ENCODE peak calls at places on chromosomes 13 and 19, in ten cellular contexts. U is left cardiac atrium; E is GM12864; M is astrocyte of the cerebellum; R is NCI-H446; G is stimulated activated CD4-positive, alpha-beta T cell treated with anti-CD3 and anti-CD28 coated beads, Interleukin-1b, Interleukin-23, amount 100 ng/mL, for 24 hours; H is Calu3; L is amygdala; O is hippocampal formation; A is GM03348. Y is an unnamed sample.

GRCh38 chr19:35436477-35437141 is 11.4 kb upstream of the FFAR2 start:
- DNase-seq in U (peak), E (no peak), M (no peak), R (no peak), G (no peak), H (peak), L (no peak), O (no peak), A (no peak), Y (no peak)

GRCh38 chr13:51758691-51759090 is 45.3 kb downstream of the DHRS12 start:
- DNase-seq in U (no peak), E (no peak), M (no peak), R (no peak), G (no peak), H (no peak), L (no peak), O (no peak), A (no peak), Y (no peak)

GRCh38 chr19:16247353-16248182 is 49.9 kb downstream of the AP1M1 start:
- DNase-seq in U (peak), E (peak), M (peak), R (peak), G (peak), H (peak), L (peak), O (peak), A (peak), Y (peak)

GRCh38 chr13:108352599-108352998 is 83.1 kb downstream of the TNFSF13B start:
- DNase-seq in U (no peak), E (no peak), M (no peak), R (no peak), G (no peak), H (no peak), L (no peak), O (no peak), A (no peak), Y (no peak)

GRCh38 chr13:106468207-106468606 is 67.3 kb downstream of the EFNB2 start:
- DNase-seq in U (no peak), E (no peak), M (no peak), R (peak), G (no peak), H (no peak), L (peak), O (peak), A (no peak), Y (peak)

GRCh38 chr19:3054972-3055740 is 7.1 kb downstream of the TLE5 start:
- DNase-seq in U (no peak), E (no peak), M (no peak), R (no peak), G (no peak), H (peak), L (no peak), O (no peak), A (no peak), Y (no peak)

GRCh38 chr19:6092329-6093286 is 17.7 kb downstream of the RFX2 start:
- DNase-seq in U (peak), E (no peak), M (no peak), R (no peak), G (no peak), H (peak), L (peak), O (no peak), A (peak), Y (peak)

GRCh38 chr19:33464010-33464732 is 57.4 kb downstream of the PEPD start:
- DNase-seq in U (no peak), E (no peak), M (no peak), R (no peak), G (no peak), H (no peak), L (no peak), O (no peak), A (no peak), Y (no peak)

GRCh38 chr19:15441317-15441716 is 8.4 kb downstream of the WIZ start:
- DNase-seq in U (no peak), E (no peak), M (no peak), R (no peak), G (no peak), H (no peak), L (no peak), O (no peak), A (no peak), Y (no peak)